ENCODE peak calls at places on chromosome 19, in ten cellular contexts. O is upper lobe of right lung; D is smooth muscle cell of the brain vasculature; X is CD8-positive, alpha-beta T cell; T is AG04450; M is GM04503; V is putamen; J is pancreas; E is activated CD8-positive, alpha-beta memory T cell treated with anti-CD3 and anti-CD28 coated beads, Interleukin-2, amount 50 U/mL, for 4 hours; Q is RWPE2. N is an unnamed sample.
A peak's percentile ranks its signal among the peaks of the same experiment; 100 is the strongest.

GRCh38 chr19:9498183-9498902 is at the start of gene ZNF560:
- DNase-seq in T (no peak), J (no peak), V (no peak), X (no peak), Q (peak; percentile 55), D (no peak), E (no peak), M (no peak), O (no peak), N (no peak)

GRCh38 chr19:6126335-6126974 is 9.0 kb upstream of the ACSBG2 start:
- DNase-seq in J (no peak), D (no peak), M (no peak), V (no peak), Q (no peak), E (no peak), T (peak; percentile 23), O (no peak), X (no peak), N (peak; percentile 12)

GRCh38 chr19:2345794-2346663 is 14.0 kb upstream of the TMPRSS9 start:
- DNase-seq in M (no peak), X (no peak), D (no peak), T (no peak), J (peak; percentile 60), E (no peak), V (no peak), O (no peak), Q (no peak), N (no peak)

GRCh38 chr19:3668331-3669133 is 31.7 kb downstream of the PIP5K1C start:
- DNase-seq in J (no peak), Q (no peak), M (no peak), E (no peak), V (no peak), D (no peak), T (no peak), O (no peak), X (no peak), N (no peak)

GRCh38 chr19:13441810-13442512 is 64.3 kb downstream of the CACNA1A start:
- DNase-seq in Q (no peak), E (peak; percentile 39), O (no peak), J (peak; percentile 17), D (peak; percentile 7), T (peak; percentile 11), V (no peak), X (peak; percentile 24), M (no peak), N (no peak)

GRCh38 chr19:46080561-46080960 is 39.8 kb upstream of the IGFL4 start:
- DNase-seq in J (peak; percentile 30), V (no peak), T (peak; percentile 63), X (no peak), D (peak; percentile 89), M (peak; percentile 75), O (no peak), E (no peak), Q (no peak), N (peak; percentile 68)

GRCh38 chr19:46745521-46746280 is at the start of gene FKRP:
- DNase-seq in Q (peak; percentile 61), V (no peak), T (no peak), M (no peak), X (no peak), O (no peak), E (peak; percentile 46), D (no peak), J (no peak), N (no peak)

GRCh38 chr19:10502524-10503001 is 593 bp downstream of the KEAP1 start:
- DNase-seq in M (peak; percentile 44), E (peak; percentile 91), Q (no peak), T (peak; percentile 38), J (peak; percentile 94), O (peak; percentile 98), X (peak; percentile 83), V (peak; percentile 90), D (peak; percentile 46), N (peak; percentile 48)

GRCh38 chr19:16143399-16144215 is at the start of gene HSH2D:
- DNase-seq in O (peak; percentile 90), T (no peak), V (no peak), M (no peak), Q (no peak), J (peak; percentile 89), X (peak; percentile 80), E (peak; percentile 77), D (no peak), N (peak; percentile 38)

GRCh38 chr19:11763117-11763516 is 3.7 kb upstream of the ZNF441 start:
- DNase-seq in M (no peak), E (no peak), O (no peak), Q (no peak), X (no peak), J (no peak), D (no peak), T (no peak), V (no peak), N (no peak)

GRCh38 chr19:35995655-35995993 is 636 bp downstream of the SDHAF1 start:
- DNase-seq in E (no peak), J (peak; percentile 50), Q (no peak), V (no peak), T (no peak), X (no peak), O (peak; percentile 75), D (no peak), M (no peak), N (no peak)

GRCh38 chr19:16531380-16531669 is 10.9 kb downstream of the CHERP start:
- DNase-seq in O (no peak), J (no peak), X (no peak), T (no peak), D (no peak), V (no peak), Q (no peak), M (no peak), E (no peak), N (no peak)

GRCh38 chr19:29106353-29106885 is 106.5 kb downstream of the UQCRFS1 start:
- DNase-seq in X (no peak), J (no peak), E (no peak), D (no peak), O (no peak), V (no peak), M (no peak), T (no peak), Q (no peak), N (no peak)

GRCh38 chr19:19652482-19653295 is 9.2 kb upstream of the GMIP start:
- DNase-seq in Q (no peak), V (no peak), J (no peak), D (no peak), M (no peak), E (no peak), O (no peak), T (no peak), X (no peak), N (no peak)

GRCh38 chr19:15995536-15995935 is 46.7 kb downstream of the OR10H4 start:
- DNase-seq in E (no peak), T (no peak), V (no peak), M (no peak), D (no peak), Q (no peak), O (no peak), J (no peak), X (no peak), N (no peak)

GRCh38 chr19:13051581-13052165 is 51.0 kb downstream of the LYL1 start:
- DNase-seq in M (no peak), Q (peak; percentile 82), T (no peak), J (peak; percentile 59), V (no peak), D (no peak), X (no peak), E (no peak), O (peak; percentile 93), N (no peak)

GRCh38 chr19:3208317-3209207 is 15.9 kb upstream of the CELF5 start:
- DNase-seq in J (no peak), X (no peak), O (no peak), V (no peak), T (no peak), D (no peak), E (no peak), Q (peak; percentile 38), M (no peak), N (no peak)

N was measured in kidney epithelial cell.